ENCODE peak calls at places on chromosomes 12 and 14, in four cellular contexts. V is cardiac muscle cell, E is RWPE1, Q is tibial artery. P is an unnamed sample.

GRCh38 chr12:101127521-101128219 is 82.4 kb downstream of the SLC5A8 start:
- DNase-seq in V (no peak), E (no peak), Q (no peak), P (no peak)

GRCh38 chr12:46649433-46649832 is 176.4 kb downstream of the SLC38A4 start:
- DNase-seq in Q (no peak), E (no peak), V (no peak), P (no peak)

GRCh38 chr12:20523658-20524057 is 155.3 kb downstream of the PDE3A start:
- DNase-seq in E (no peak), V (no peak), Q (no peak), P (no peak)

GRCh38 chr12:61993734-61994345 is 266.4 kb upstream of the USP15 start:
- DNase-seq in V (peak), Q (no peak), E (peak), P (peak)

GRCh38 chr14:81247271-81247766 is 26.6 kb upstream of the GTF2A1 start:
- DNase-seq in V (no peak), E (no peak), Q (no peak), P (no peak)

GRCh38 chr12:108240928-108241327 is 98.2 kb downstream of the CMKLR1 start:
- DNase-seq in V (no peak), E (no peak), Q (no peak), P (no peak)

GRCh38 chr12:82966160-82966559 is 279.5 kb downstream of the TMTC2 start:
- DNase-seq in Q (no peak), E (no peak), V (no peak), P (no peak)

GRCh38 chr14:96671218-96671617 is 126.0 kb upstream of the VRK1 start:
- DNase-seq in E (no peak), V (no peak), Q (no peak), P (no peak)

GRCh38 chr12:78121969-78122610 is 291.4 kb downstream of the NAV3 start:
- DNase-seq in E (no peak), Q (no peak), V (no peak), P (no peak)

GRCh38 chr14:71289536-71289935 is 382.3 kb downstream of the PCNX1 start:
- DNase-seq in E (no peak), V (no peak), Q (no peak), P (no peak)

GRCh38 chr12:47481041-47481440 is 224.8 kb downstream of the RPAP3 start:
- DNase-seq in E (no peak), V (no peak), Q (no peak), P (no peak)

GRCh38 chr12:114770323-114770722 is 86.3 kb upstream of the TBX3 start:
- DNase-seq in Q (no peak), V (no peak), E (no peak), P (no peak)

GRCh38 chr12:132459270-132459669 is 30.7 kb upstream of the FBRSL1 start:
- DNase-seq in E (no peak), Q (no peak), V (no peak), P (no peak)

GRCh38 chr12:97308576-97309198 is 153.9 kb upstream of the RMST start:
- DNase-seq in E (peak), V (peak), Q (no peak), P (no peak)

GRCh38 chr12:93098077-93098476 is 169.0 kb upstream of the EEA1 start:
- DNase-seq in V (peak), Q (peak), E (no peak), P (peak)

GRCh38 chr14:37697489-37698121 is 102.2 kb downstream of the TTC6 start:
- DNase-seq in Q (no peak), V (no peak), E (peak), P (peak)

GRCh38 chr14:68823434-68824206 is 30.8 kb upstream of the ZFP36L1 start:
- DNase-seq in V (no peak), Q (no peak), E (no peak), P (no peak)

GRCh38 chr14:69572634-69573135 is 2.0 kb downstream of the CCDC177 start:
- DNase-seq in V (no peak), E (no peak), Q (no peak), P (peak)

GRCh38 chr14:105881021-105881930 is 354.9 kb downstream of the TMEM121 start:
- DNase-seq in E (no peak), V (no peak), Q (peak), P (no peak)

GRCh38 chr12:123660328-123660727 is 10.6 kb upstream of the TCTN2 start:
- DNase-seq in E (peak), V (no peak), Q (no peak), P (peak)

GRCh38 chr12:100251917-100252316 is 15.0 kb downstream of the DEPDC4 start:
- DNase-seq in Q (no peak), V (no peak), E (no peak), P (no peak)

GRCh38 chr14:102047808-102048540 is 38.9 kb downstream of the HSP90AA1 start:
- DNase-seq in Q (no peak), V (no peak), E (no peak), P (no peak)

GRCh38 chr14:102049258-102050025 is 37.4 kb downstream of the HSP90AA1 start:
- DNase-seq in Q (no peak), V (no peak), E (no peak), P (no peak)

GRCh38 chr14:102043251-102044025 is 43.4 kb downstream of the HSP90AA1 start:
- DNase-seq in V (no peak), E (no peak), Q (no peak), P (no peak)

GRCh38 chr14:102044566-102044965 is 42.3 kb downstream of the HSP90AA1 start:
- DNase-seq in Q (no peak), E (no peak), V (no peak), P (no peak)

GRCh38 chr14:102046337-102047278 is 40.2 kb downstream of the HSP90AA1 start:
- DNase-seq in V (peak), Q (peak), E (peak), P (no peak)
- TF ChIP-seq CTCF in V (peak), Q (peak), E (peak), P (peak)

GRCh38 chr14:91256661-91257060 is 12.2 kb upstream of the GPR68 start:
- DNase-seq in E (no peak), V (peak), Q (no peak), P (no peak)

GRCh38 chr14:91257328-91258020 is 13.0 kb upstream of the GPR68 start:
- DNase-seq in Q (no peak), V (peak), E (no peak), P (no peak)

GRCh38 chr14:91261115-91261514 is 16.6 kb upstream of the GPR68 start:
- DNase-seq in V (no peak), Q (no peak), E (no peak), P (no peak)

GRCh38 chr14:91258021-91258618 is 13.6 kb upstream of the GPR68 start:
- DNase-seq in E (peak), V (no peak), Q (no peak), P (peak)

DNA sequence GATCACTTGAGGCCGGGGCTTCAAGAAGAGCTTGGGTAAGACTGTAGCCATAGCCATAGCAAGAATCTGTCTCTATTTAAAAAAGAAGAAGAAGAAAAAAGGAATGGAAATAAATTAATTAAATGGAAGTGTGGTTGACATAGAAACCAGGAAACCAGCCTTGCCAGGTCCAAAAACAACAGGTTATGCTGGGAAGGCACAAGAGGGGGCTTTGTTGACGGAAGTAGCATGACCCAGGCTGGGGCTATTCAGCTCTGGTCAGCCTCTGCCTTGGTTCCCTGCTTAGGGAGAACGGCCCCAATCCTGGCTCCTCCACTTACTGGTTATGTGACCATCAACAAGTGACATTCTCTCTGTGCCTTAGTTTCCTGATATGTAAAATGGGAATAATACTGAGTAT is 14.4 kb upstream of the GPR68 start:
- DNase-seq in E (no peak), Q (no peak), V (no peak), P (no peak)
- H3K27ac ChIP-seq in E (peak), Q (no peak), V (no peak), P (no peak)

GRCh38 chr14:76965232-76965631 is 63.3 kb downstream of the IRF2BPL start:
- DNase-seq in E (no peak), Q (no peak), V (no peak), P (no peak)

GRCh38 chr14:76967788-76968187 is 60.7 kb downstream of the IRF2BPL start:
- DNase-seq in E (no peak), Q (no peak), V (no peak), P (no peak)

GRCh38 chr14:76964695-76965094 is 63.8 kb downstream of the IRF2BPL start:
- DNase-seq in V (no peak), Q (no peak), E (no peak), P (no peak)

GRCh38 chr14:76966535-76966934 is 62.0 kb downstream of the IRF2BPL start:
- DNase-seq in Q (no peak), E (no peak), V (no peak), P (no peak)

GRCh38 chr14:76968621-76969063 is 59.9 kb downstream of the IRF2BPL start:
- DNase-seq in Q (no peak), V (no peak), E (no peak), P (no peak)
- TF ChIP-seq CTCF in Q (no peak), V (no peak), E (no peak), P (no peak)

GRCh38 chr14:74551903-74552371 is 58.4 kb downstream of the ISCA2 start:
- DNase-seq in V (no peak), Q (peak), E (no peak), P (no peak)
- H3K27ac ChIP-seq in V (no peak), Q (peak), E (peak), P (no peak)

GRCh38 chr14:88468396-88468795 is 82.9 kb downstream of the SPATA7 start:
- DNase-seq in V (no peak), E (peak), Q (no peak), P (peak)

DNA sequence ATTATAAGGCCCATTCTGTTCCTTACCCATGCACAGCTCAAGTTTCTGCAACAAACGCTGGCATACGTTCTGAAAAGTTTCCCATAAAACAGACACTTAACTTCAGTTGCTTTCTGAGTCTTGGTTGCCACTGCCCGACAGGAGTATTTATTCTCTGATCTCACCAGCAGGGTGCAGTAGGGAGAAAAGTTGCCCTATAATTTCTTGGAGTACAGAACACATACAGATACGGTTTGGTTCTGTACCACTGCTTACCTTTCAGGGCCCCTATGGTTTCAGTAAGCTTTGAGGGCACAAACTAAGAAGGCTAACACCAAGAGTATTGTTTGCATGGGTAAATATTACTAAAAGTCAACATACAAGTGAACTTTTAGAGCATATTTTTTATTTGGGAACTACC is 77.9 kb downstream of the SPATA7 start:
- DNase-seq in E (no peak), V (peak), Q (no peak), P (no peak)
- TF ChIP-seq CTCF in E (no peak), V (peak), Q (no peak), P (peak)

GRCh38 chr12:31234053-31234835 is 91.7 kb downstream of the SINHCAF start:
- DNase-seq in E (no peak), V (no peak), Q (no peak), P (no peak)
- H3K27ac ChIP-seq in E (no peak), V (no peak), Q (no peak), P (no peak)

DNA sequence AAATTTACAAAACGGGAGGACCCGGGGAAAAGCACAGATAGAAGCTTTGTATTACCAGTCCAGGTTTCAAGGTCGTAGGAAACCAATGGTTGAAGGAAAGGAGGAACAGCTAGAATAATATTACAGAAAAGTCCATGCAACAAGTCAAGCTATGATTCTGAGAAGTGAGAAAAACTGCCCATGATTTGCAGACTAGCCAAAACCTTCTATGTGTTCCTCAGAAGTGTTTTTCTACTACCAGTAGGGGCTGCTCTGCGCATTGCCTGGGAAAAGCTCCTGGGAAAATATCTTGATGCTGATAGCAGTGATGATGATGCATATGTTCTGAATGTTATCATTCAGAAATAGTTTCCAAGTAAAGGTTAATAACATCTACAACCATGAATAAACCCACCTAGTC is 2.2 kb downstream of the PDZRN4 start:
- DNase-seq in V (peak), E (no peak), Q (no peak), P (peak)
- TF ChIP-seq CTCF in V (peak), E (peak), Q (peak), P (peak)

DNA sequence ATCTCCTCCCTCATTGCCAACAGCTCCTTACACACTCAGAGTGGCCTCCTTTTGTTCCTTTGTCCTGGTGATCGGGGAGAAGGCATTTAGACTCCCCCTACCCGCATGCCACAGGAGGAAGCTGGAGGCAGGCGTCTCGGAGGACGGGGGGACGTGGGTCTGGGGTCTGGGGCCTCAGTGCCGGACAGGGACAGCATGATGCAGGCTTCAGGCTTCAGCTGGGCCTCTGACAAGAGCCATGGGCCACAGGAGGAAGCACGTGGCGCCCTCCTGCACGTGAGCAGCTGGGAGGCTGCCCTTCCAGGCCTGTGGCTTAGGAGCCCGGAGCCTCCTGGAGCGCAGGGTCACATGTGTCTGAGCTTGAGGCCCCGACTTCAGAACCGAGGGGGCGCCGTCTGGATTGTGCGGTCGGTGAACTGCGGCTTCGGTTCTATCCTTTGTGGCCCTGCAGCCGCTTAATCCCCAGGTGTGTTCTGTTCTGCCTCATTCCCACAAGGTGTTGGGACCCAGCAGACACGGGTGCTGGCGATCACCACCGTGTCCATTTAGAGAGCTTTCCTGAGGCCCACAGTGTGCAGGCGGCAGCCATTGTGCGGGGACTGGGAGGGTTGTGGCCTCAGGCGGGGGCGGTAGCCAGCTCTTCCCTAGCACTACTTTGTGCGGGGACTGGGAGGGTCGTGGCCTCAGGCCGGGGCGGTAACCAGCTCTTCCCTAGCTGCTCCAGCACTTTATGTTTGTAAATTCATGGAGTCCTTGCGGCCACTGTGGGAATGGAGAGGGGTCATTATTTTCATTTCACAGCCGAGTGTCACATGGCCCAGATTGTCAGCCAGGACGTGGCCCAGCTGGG is 150.1 kb downstream of the ADGRD1 start:
- DNase-seq in Q (peak), E (no peak), V (no peak), P (no peak)
- H3K27ac ChIP-seq in Q (no peak), E (no peak), V (peak), P (no peak)

P was measured in foreskin keratinocyte.